ENCODE peak calls at places on chromosomes 6 and 20, in eight cellular contexts. P, O, F, J, N, U, C and I are unnamed samples.

GRCh38 chr6:114739656-114740055 is 396.8 kb upstream of the HS3ST5 start:
- DNase-seq in O (peak; percentile 5), F (no peak), N (no peak), P (no peak), C (no peak), J (no peak), U (no peak), I (no peak)

GRCh38 chr6:18277181-18278006 is 13.1 kb upstream of the DEK start:
- DNase-seq in F (no peak), C (no peak), O (no peak), N (peak; percentile 55), P (no peak), U (no peak), J (no peak), I (peak; percentile 64)

GRCh38 chr6:151372164-151372563 is 19.2 kb downstream of the ZBTB2 start:
- DNase-seq in F (no peak), C (no peak), J (no peak), U (no peak), O (no peak), N (no peak), P (no peak), I (no peak)

GRCh38 chr20:63394069-63394468 is 32.9 kb upstream of the CHRNA4 start:
- DNase-seq in J (no peak), C (no peak), N (no peak), O (no peak), U (no peak), F (no peak), P (no peak), I (peak; percentile 29)

GRCh38 chr6:163285689-163286088 is 128.8 kb upstream of the QKI start:
- DNase-seq in C (no peak), P (no peak), U (no peak), F (no peak), O (no peak), N (no peak), J (no peak), I (no peak)

GRCh38 chr6:71419954-71420692 is 131.5 kb downstream of the OGFRL1 start:
- DNase-seq in U (peak; percentile 21), N (peak; percentile 85), F (peak; percentile 35), O (peak; percentile 71), P (peak; percentile 75), J (peak; percentile 89), C (peak; percentile 76), I (peak; percentile 89)

GRCh38 chr6:47413752-47414516 is 63.7 kb upstream of the CD2AP start:
- DNase-seq in O (peak; percentile 57), C (peak; percentile 28), U (peak; percentile 53), P (peak; percentile 54), N (no peak), J (no peak), F (no peak), I (peak; percentile 11)

GRCh38 chr6:5308066-5308465 is 46.8 kb downstream of the FARS2 start:
- DNase-seq in C (no peak), F (no peak), J (no peak), P (no peak), O (no peak), U (no peak), N (no peak), I (no peak)

GRCh38 chr6:142489722-142490610 is 188.2 kb downstream of the ADGRG6 start:
- DNase-seq in U (no peak), N (no peak), O (no peak), C (no peak), J (no peak), F (no peak), P (no peak), I (no peak)

GRCh38 chr6:15268130-15268908 is 22.4 kb downstream of the JARID2 start:
- DNase-seq in U (no peak), P (no peak), F (no peak), N (no peak), J (no peak), C (no peak), O (no peak), I (no peak)

GRCh38 chr6:7073810-7074525 is 33.8 kb upstream of the RREB1 start:
- DNase-seq in F (no peak), J (no peak), N (no peak), O (peak; percentile 36), C (peak; percentile 32), P (no peak), U (peak; percentile 86), I (no peak)

GRCh38 chr6:2237001-2237400 is 8.4 kb downstream of the GMDS start:
- DNase-seq in N (no peak), C (no peak), O (no peak), F (no peak), J (no peak), U (no peak), P (no peak), I (no peak)

GRCh38 chr6:108417027-108417426 is 122.2 kb downstream of the AFG1L start:
- DNase-seq in F (no peak), O (no peak), U (no peak), N (no peak), C (no peak), P (no peak), J (no peak), I (no peak)

GRCh38 chr6:160139420-160139851 is 17.8 kb downstream of the SLC22A1 start:
- DNase-seq in C (no peak), J (no peak), O (no peak), N (no peak), P (no peak), U (no peak), F (no peak), I (no peak)

GRCh38 chr6:95923518-95923917 is 92.3 kb upstream of the FUT9 start:
- DNase-seq in U (peak; percentile 7), N (no peak), P (no peak), F (no peak), C (no peak), J (no peak), O (peak; percentile 40), I (no peak)

GRCh38 chr6:139881728-139882211 is 507.3 kb upstream of the CITED2 start:
- DNase-seq in J (no peak), U (peak; percentile 74), O (peak; percentile 43), N (no peak), F (no peak), C (no peak), P (peak; percentile 46), I (no peak)

DNA sequence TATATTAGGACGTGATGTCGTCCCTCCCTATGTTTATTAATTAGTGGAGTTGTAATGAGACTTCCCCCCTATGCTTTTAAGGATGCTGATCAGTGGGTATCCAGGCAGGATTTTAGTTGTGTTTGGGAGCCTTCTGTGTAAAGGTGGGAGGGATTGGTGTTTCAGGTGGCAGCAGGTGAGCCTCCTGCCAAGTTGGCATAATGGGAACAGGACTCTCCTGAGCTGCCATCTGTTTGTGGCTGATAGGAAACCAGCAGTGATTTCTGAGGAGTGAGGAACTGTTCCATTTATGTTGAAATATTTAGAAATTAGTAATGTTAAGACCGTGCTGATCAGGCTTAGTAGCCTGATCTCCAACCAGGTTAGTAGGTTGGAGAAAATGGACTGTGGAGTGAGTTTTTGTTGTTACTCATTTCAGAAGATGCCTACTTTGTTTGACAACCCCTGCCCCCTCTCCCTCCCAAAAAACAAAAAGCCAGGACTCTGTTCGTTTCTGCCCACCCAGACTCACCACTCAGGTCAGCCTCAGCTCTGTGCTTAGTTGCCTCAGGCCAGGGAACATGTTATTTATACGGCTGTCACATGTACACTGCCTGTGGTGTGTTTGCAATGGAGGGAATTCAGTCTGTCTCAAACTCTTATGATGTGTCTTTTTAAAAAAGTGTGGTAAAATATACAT is 55.4 kb upstream of the TULP4 start:
- DNase-seq in F (no peak), J (no peak), O (peak; percentile 35), N (no peak), P (no peak), U (no peak), C (no peak), I (no peak)
- H3K4me1 ChIP-seq in F (no peaks in the 10 kb centered on the region), J (peaks cover 3% of the 10 kb centered on the region), O (peaks cover 12% of the 10 kb centered on the region), N (peaks cover 30% of the 10 kb centered on the region), P (no peaks in the 10 kb centered on the region), U (peaks cover 11% of the 10 kb centered on the region), C (peaks cover 10% of the 10 kb centered on the region), I (peaks cover 8% of the 10 kb centered on the region)

GRCh38 chr6:109455161-109455501 is 441 bp downstream of the MICAL1 start:
- DNase-seq in J (peak; percentile 82), N (no peak), F (no peak), U (peak; percentile 29), O (no peak), C (no peak), P (no peak), I (no peak)

GRCh38 chr6:109455502-109456282 is at the start of gene MICAL1:
- DNase-seq in F (no peak), J (peak; percentile 90), O (peak; percentile 77), C (peak; percentile 63), U (peak; percentile 84), P (no peak), N (peak; percentile 85), I (peak; percentile 80)

GRCh38 chr6:109456710-109457595 is 1.4 kb upstream of the MICAL1 start:
- DNase-seq in O (no peak), J (peak; percentile 86), C (peak; percentile 44), N (peak; percentile 86), U (no peak), F (no peak), P (peak; percentile 81), I (peak; percentile 81)

GRCh38 chr6:109457596-109457996 is 2.0 kb upstream of the MICAL1 start:
- DNase-seq in J (no peak), O (no peak), P (no peak), N (no peak), F (no peak), U (no peak), C (no peak), I (no peak)

DNA sequence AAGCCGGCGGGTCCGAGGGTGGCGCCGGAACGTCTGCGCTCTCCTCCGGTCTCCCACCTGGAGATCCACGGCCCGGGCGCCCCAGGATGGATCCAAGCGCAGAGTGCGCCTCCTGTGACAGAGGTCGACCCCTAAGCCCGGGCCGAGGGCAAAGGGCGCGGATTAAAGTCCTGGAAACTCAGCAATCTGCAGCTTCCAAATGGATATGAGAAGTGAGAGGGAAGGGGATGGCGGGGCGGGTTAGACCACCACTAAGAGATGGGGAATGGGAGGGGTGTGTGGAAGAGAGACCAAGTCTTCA is 661 bp upstream of the MICAL1 start:
- DNase-seq in C (no peak), N (no peak), U (no peak), J (no peak), F (no peak), P (no peak), O (no peak), I (no peak)
- H3K27ac ChIP-seq in C (peak overlapping the region; percentile 94), N (peak overlapping the region; percentile 83), U (peak overlapping the region; percentile 62), J (no peak overlapping the region), F (peak overlapping the region; percentile 69), P (no peak overlapping the region), O (no peak overlapping the region), I (no peak overlapping the region)

DNA sequence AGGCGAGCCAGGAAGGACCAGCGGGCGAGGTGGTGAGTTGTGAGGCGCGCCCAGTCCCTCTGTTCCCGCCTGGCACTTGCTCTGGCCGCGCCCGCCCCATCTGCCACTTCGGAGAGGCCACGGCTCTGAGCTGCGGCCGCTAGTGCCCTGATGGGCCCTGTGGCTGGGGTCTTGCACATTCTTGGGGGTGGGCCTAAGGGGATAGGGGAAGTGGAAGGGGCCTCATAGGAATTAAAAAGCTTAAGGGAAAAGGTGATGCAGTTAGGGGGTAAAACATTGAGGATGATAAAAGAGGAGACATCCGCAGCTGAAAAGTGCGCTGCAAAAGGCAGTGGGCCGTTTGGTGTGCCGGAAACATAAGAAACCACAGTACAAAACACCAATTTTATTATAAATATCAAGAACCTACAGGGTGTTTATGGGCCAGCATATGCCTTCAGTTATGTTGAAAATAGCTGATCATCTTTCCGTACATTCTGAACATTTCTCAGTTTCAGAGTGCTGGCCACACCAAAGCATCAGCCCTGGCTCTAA is 1.1 kb upstream of the PSMB8 start:
- DNase-seq in O (no peak), U (peak; percentile 17), P (no peak), N (no peak), F (no peak), C (no peak), J (no peak), I (no peak)
- H3K4me1 ChIP-seq in O (peaks cover 13% of the 10 kb centered on the region), U (peaks cover 21% of the 10 kb centered on the region), P (no peaks in the 10 kb centered on the region), N (peaks cover 4% of the 10 kb centered on the region), F (no peaks in the 10 kb centered on the region), C (peaks cover 12% of the 10 kb centered on the region), J (no peaks in the 10 kb centered on the region), I (peaks cover 2% of the 10 kb centered on the region)

GRCh38 chr6:26329763-26330511 is 35.1 kb upstream of the BTN3A2 start:
- DNase-seq in F (no peak), N (no peak), O (no peak), P (no peak), C (no peak), J (no peak), U (no peak), I (no peak)
- H3K27ac ChIP-seq in F (no peak overlapping the region), N (no peak overlapping the region), O (no peak overlapping the region), P (no peak overlapping the region), C (no peak overlapping the region), J (no peak overlapping the region), U (no peak overlapping the region), I (no peak overlapping the region)